ENCODE peak calls at places on chromosome 15, in five cellular contexts. R is activated CD8-positive, alpha-beta T cell treated with anti-CD3 and anti-CD28 coated beads for 36 hours; K is Caco-2; A is dorsolateral prefrontal cortex; V is CD8-positive, alpha-beta T cell. Z is an unnamed sample.

GRCh38 chr15:58535337-58535736 is 103.5 kb downstream of the LIPC start:
- DNase-seq in R (no peak), K (peak; percentile 56), V (no peak), A (no peak), Z (no peak)

GRCh38 chr15:65769482-65769881 is 22.6 kb downstream of the DENND4A start:
- DNase-seq in A (no peak), R (no peak), V (no peak), K (no peak), Z (no peak)

GRCh38 chr15:91548588-91548987 is 304.9 kb upstream of the SLCO3A1 start:
- DNase-seq in V (no peak), K (no peak), A (no peak), R (no peak), Z (no peak)

GRCh38 chr15:40999190-40999589 is 45.9 kb downstream of the CHAC1 start:
- DNase-seq in R (no peak), A (no peak), V (no peak), K (no peak), Z (no peak)

GRCh38 chr15:45263854-45264253 is 11.8 kb downstream of the SLC28A2 start:
- DNase-seq in K (no peak), R (no peak), A (no peak), V (no peak), Z (no peak)

GRCh38 chr15:88571153-88572029 is 24.9 kb upstream of the DET1 start:
- DNase-seq in K (peak; percentile 7), A (no peak), V (no peak), R (no peak), Z (no peak)

GRCh38 chr15:100986158-100986896 is 67.2 kb downstream of the LRRK1 start:
- DNase-seq in K (peak; percentile 58), A (no peak), V (no peak), R (no peak), Z (no peak)

GRCh38 chr15:51314391-51315337 is 23.7 kb downstream of the CYP19A1 start:
- DNase-seq in V (no peak), A (no peak), R (no peak), K (peak; percentile 11), Z (no peak)

GRCh38 chr15:83320404-83320803 is 35.9 kb upstream of the BNC1 start:
- DNase-seq in K (no peak), R (no peak), A (no peak), V (no peak), Z (no peak)

GRCh38 chr15:101621961-101622360 is 30.2 kb downstream of the TM2D3 start:
- DNase-seq in R (no peak), V (no peak), A (no peak), K (no peak), Z (no peak)

GRCh38 chr15:43939070-43939469 is 112.3 kb downstream of the WDR76 start:
- DNase-seq in R (peak; percentile 50), A (no peak), V (no peak), K (peak; percentile 44), Z (no peak)

GRCh38 chr15:70362911-70363310 is 265.2 kb upstream of the TLE3 start:
- DNase-seq in K (peak; percentile 63), A (no peak), V (no peak), R (no peak), Z (peak; percentile 36)

GRCh38 chr15:40454904-40455391 is 14.2 kb downstream of the BAHD1 start:
- DNase-seq in A (no peak), R (peak; percentile 49), V (peak; percentile 38), K (peak; percentile 33), Z (no peak)

DNA sequence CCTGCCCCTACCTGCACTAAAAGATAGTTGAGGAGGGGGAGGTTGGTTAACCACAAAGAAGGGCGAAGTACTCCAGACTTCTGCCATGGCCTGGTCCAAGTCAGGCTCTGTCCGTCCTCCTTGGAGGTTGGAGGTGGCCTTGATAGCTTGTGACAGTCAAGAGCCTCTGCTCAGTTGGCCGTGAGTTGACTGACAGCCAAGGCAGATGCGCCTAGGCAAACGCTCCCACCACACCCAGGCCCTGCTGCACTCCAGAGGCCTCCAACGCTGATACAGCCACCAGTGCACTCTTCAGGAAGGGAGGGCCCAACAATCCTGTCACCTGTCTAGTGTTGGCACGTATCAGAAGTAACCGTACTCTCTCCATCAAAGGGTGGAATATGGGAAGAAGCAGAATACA is 9.3 kb downstream of the RBPMS2 start:
- DNase-seq in R (no peak), V (no peak), K (no peak), A (no peak), Z (no peak)
- TF ChIP-seq CTCF in R (no peak), V (no peak), K (no peak), A (no peak), Z (no peak)

GRCh38 chr15:73944161-73945099 is 18.2 kb downstream of the LOXL1 start:
- DNase-seq in R (no peak), V (no peak), A (no peak), K (no peak), Z (no peak)
- TF ChIP-seq CTCF in R (no peak), V (no peak), A (no peak), K (no peak), Z (no peak)

GRCh38 chr15:75202251-75203016 is 752 bp downstream of the C15orf39 start:
- DNase-seq in V (peak; percentile 86), R (peak; percentile 92), K (peak; percentile 79), A (no peak), Z (peak; percentile 35)
- TF ChIP-seq CTCF in V (peak; percentile 38), R (peak; percentile 56), K (no peak), A (no peak), Z (peak; percentile 37)

DNA sequence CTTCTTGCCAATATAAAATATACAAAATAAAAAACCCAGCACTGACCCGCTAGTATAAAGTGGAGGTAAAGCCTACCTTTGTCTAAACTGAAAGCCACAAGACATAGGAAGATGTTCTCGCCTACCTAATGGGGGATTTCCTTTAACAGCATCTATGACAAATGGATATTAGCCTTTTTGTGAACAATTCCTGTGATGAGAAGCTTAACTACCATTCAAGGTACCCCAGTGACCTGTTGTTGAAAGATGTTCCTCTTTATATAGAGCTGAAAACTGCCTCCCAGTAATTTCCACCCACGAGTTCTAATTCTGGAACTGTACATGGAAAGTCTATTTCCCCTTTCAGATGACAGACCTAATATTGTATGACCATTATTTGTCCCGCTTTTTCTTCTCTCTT is 109.8 kb upstream of the RASGRP1 start:
- DNase-seq in A (no peak), R (no peak), V (no peak), K (no peak), Z (no peak)
- TF ChIP-seq CTCF in A (no peak), R (no peak), V (no peak), K (no peak), Z (no peak)